ENCODE peak calls at places on chromosomes 6 and 20, in seven cellular contexts. X is kidney tubule cell; D is GM12891; Z is activated CD4-positive, alpha-beta T cell treated with anti-CD3 and anti-CD28 coated beads, Interleukin-2, amount 10 ng/mL, durations not matched to agents 7 days and 5 days; W is hippocampal formation; P is body of pancreas; R is NCI-H2171 treated with DMSO at 0.1 percent for 48 hours. T is an unnamed sample.

GRCh38 chr6:73579389-73579788 is 58.6 kb upstream of the EEF1A1 start:
- DNase-seq in D (no peak), Z (no peak), X (peak), P (no peak), W (no peak), R (no peak), T (peak)

GRCh38 chr6:39029156-39030011 is 19.2 kb upstream of the GLP1R start:
- DNase-seq in P (peak), R (peak), Z (peak), W (no peak), D (peak), X (peak), T (peak)

GRCh38 chr20:7503501-7503900 is 436.8 kb downstream of the HAO1 start:
- DNase-seq in P (no peak), Z (no peak), W (no peak), X (no peak), D (no peak), R (no peak), T (no peak)

GRCh38 chr20:10752206-10752605 is 78.4 kb upstream of the JAG1 start:
- DNase-seq in P (no peak), W (no peak), X (no peak), D (no peak), Z (no peak), R (no peak), T (no peak)

GRCh38 chr6:38588631-38589366 is 50.9 kb downstream of the BTBD9 start:
- DNase-seq in Z (no peak), X (peak), D (no peak), W (no peak), P (no peak), R (no peak), T (peak)

GRCh38 chr20:51763965-51764602 is 4.1 kb downstream of the ATP9A start:
- DNase-seq in Z (no peak), W (no peak), X (no peak), R (no peak), P (no peak), D (no peak), T (no peak)

GRCh38 chr6:7894272-7895124 is 16.1 kb downstream of the TXNDC5 start:
- DNase-seq in W (no peak), X (no peak), D (no peak), P (no peak), R (no peak), Z (no peak), T (no peak)

GRCh38 chr6:159682265-159682664 is 10.8 kb downstream of the SOD2 start:
- DNase-seq in Z (no peak), W (no peak), D (no peak), X (no peak), P (no peak), R (no peak), T (no peak)

GRCh38 chr6:150221152-150221551 is 78.3 kb downstream of the PPP1R14C start:
- DNase-seq in X (no peak), Z (no peak), D (no peak), P (no peak), R (no peak), W (no peak), T (no peak)

GRCh38 chr6:131635384-131636340 is 1.4 kb upstream of the ENPP3 start:
- DNase-seq in D (no peak), P (no peak), W (no peak), X (peak), Z (no peak), R (no peak), T (no peak)

GRCh38 chr6:90284745-90285481 is 11.7 kb downstream of the BACH2 start:
- DNase-seq in R (no peak), W (no peak), X (peak), Z (peak), P (no peak), D (no peak), T (peak)

GRCh38 chr6:147099974-147100373 is 104.2 kb upstream of the STXBP5 start:
- DNase-seq in D (no peak), X (peak), W (no peak), Z (no peak), R (no peak), P (no peak), T (peak)

GRCh38 chr20:32277361-32278198 is at the start of gene KIF3B:
- DNase-seq in W (peak), Z (peak), X (peak), R (peak), P (peak), D (peak), T (peak)

GRCh38 chr6:160030103-160030502 is 61.2 kb downstream of the IGF2R start:
- DNase-seq in X (peak), Z (no peak), D (no peak), P (peak), R (peak), W (peak), T (peak)

GRCh38 chr20:63056236-63057132 is 49.7 kb upstream of the BHLHE23 start:
- DNase-seq in Z (peak), P (peak), W (peak), X (no peak), R (peak), D (peak), T (no peak)

GRCh38 chr20:47540443-47541354 is 39.0 kb downstream of the NCOA3 start:
- DNase-seq in X (peak), D (no peak), W (no peak), R (no peak), P (no peak), Z (no peak), T (no peak)